ENCODE peak calls at places on chromosomes 16 and 17, in six cellular contexts. R is CD8-positive, alpha-beta T cell; X is tibial artery; Y is heart right ventricle; T is GM23248; M is OCI-LY7. P is an unnamed sample. For H3K4me1, the result is how much of the 10 kb centered on the place peaks cover.

GRCh38 chr16:24670623-24671454 is 58.6 kb upstream of the TNRC6A start:
- DNase-seq in M (peak), X (peak), R (no peak), Y (peak), T (peak), P (no peak)

GRCh38 chr16:30398660-30399434 is 3.6 kb downstream of the ZNF48 start:
- DNase-seq in R (no peak), X (no peak), Y (no peak), M (no peak), T (no peak), P (no peak)

GRCh38 chr16:87369117-87369775 is 14.3 kb downstream of the FBXO31 start:
- DNase-seq in T (no peak), M (no peak), R (no peak), Y (no peak), X (no peak), P (peak)

GRCh38 chr16:3349175-3349574 is 6.5 kb upstream of the OR2C1 start:
- DNase-seq in Y (no peak), X (no peak), R (no peak), M (no peak), T (no peak), P (no peak)

GRCh38 chr17:15157051-15157450 is 108.1 kb downstream of the PMP22 start:
- DNase-seq in Y (no peak), R (no peak), X (no peak), M (no peak), T (peak), P (no peak)

GRCh38 chr17:76132574-76133338 is 8.3 kb downstream of the FOXJ1 start:
- DNase-seq in R (no peak), M (no peak), T (no peak), Y (no peak), X (no peak), P (no peak)

GRCh38 chr17:81927145-81927652 is 336 bp downstream of the MAFG start:
- DNase-seq in M (peak), Y (no peak), R (no peak), T (no peak), X (no peak), P (peak)

GRCh38 chr16:19595043-19595767 is 39.7 kb downstream of the VPS35L start:
- DNase-seq in T (peak), X (no peak), Y (peak), M (no peak), R (no peak), P (no peak)

GRCh38 chr16:14324581-14324980 is 253.5 kb downstream of the MRTFB start:
- DNase-seq in T (peak), M (no peak), R (no peak), Y (no peak), X (no peak), P (no peak)

GRCh38 chr16:30561212-30561816 is 3.1 kb upstream of the ZNF764 start:
- DNase-seq in Y (peak), T (no peak), X (no peak), M (no peak), R (no peak), P (peak)

GRCh38 chr16:2329532-2329931 is 11.0 kb downstream of the ABCA3 start:
- DNase-seq in M (no peak), X (peak), T (no peak), Y (no peak), R (no peak), P (no peak)

GRCh38 chr16:21060027-21060510 is 90.6 kb downstream of the DNAH3 start:
- DNase-seq in R (no peak), Y (no peak), M (no peak), T (no peak), X (no peak), P (no peak)

GRCh38 chr17:42135664-42136653 is 13.4 kb downstream of the HSPB9 start:
- DNase-seq in X (peak), T (peak), Y (peak), R (no peak), M (peak), P (no peak)

GRCh38 chr16:50267651-50268050 is 1.3 kb downstream of the ADCY7 start:
- DNase-seq in T (no peak), Y (no peak), M (peak), R (peak), X (peak), P (peak)

GRCh38 chr17:34306466-34306865 is 12.8 kb upstream of the CCL8 start:
- DNase-seq in R (no peak), T (peak), X (no peak), Y (peak), M (no peak), P (no peak)

GRCh38 chr16:1337486-1337885 is 4.0 kb downstream of the BAIAP3 start:
- DNase-seq in R (no peak), Y (no peak), X (no peak), T (no peak), M (no peak), P (no peak)

GRCh38 chr16:2210386-2211365 is at the start of gene BRICD5:
- DNase-seq in R (no peak), T (no peak), M (no peak), Y (no peak), X (no peak), P (no peak)

GRCh38 chr16:24668481-24669001 is 60.9 kb upstream of the TNRC6A start:
- DNase-seq in Y (peak), M (no peak), T (peak), X (peak), R (no peak), P (no peak)

DNA sequence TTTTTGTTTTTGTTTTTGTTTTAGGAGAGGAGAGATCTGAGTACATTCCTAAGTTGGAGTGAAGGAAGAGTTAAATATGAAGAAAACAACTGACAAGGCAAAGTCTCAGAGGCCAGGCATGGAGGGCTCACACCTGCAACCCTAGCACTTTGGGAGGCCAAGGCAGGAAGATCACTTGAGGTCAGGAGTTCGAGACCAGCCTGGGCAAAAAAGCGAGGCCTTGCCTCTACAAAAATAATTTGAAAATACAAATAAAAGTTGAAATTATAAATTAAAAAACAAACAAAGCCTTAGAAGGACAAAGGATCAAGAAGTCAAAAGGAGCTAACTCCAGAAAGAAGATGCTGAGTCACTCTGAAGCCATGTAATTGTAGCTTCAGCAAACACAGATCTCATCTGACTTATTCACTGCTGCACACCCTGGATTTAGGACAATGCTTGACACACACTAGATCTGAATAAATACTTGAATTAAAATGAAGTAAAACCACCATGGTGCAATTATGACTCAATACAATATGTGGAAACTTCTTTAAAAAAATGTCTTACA is 9.1 kb downstream of the CEP20 start:
- DNase-seq in R (no peak), T (peak), M (no peak), Y (no peak), X (no peak), P (no peak)
- H3K27ac ChIP-seq in R (no peak), T (peak), M (no peak), Y (no peak), X (peak), P (peak)

DNA sequence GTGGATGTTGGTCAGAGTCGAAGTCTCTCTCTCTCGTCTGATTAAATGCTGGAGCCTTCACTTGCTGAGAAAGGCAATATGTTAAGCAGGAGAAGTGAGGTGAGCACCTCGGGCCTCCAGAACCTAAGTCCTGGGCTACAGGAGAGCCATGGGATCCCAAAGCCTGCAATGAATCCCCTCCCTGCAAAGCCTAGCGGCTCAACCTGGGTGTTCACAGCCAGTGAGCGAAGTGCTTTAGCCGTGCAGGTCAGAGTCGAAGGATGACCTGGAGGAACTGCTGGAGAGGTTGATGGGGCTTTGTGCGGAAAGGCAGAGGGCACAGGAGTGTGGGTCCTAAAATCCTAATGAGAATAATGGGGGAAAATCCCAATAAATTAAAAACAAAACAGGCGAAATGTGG is 267.8 kb downstream of the ENGASE start:
- DNase-seq in R (no peak), M (no peak), T (no peak), X (no peak), Y (no peak), P (no peak)
- H3K4me1 ChIP-seq in R (under half), M (half or more), T (under half), X (under half), Y (under half), P (under half)

GRCh38 chr17:12664252-12664651 is 1.4 kb upstream of the MYOCD start:
- DNase-seq in Y (no peak), M (no peak), X (no peak), R (no peak), T (no peak), P (no peak)
- H3K4me3 ChIP-seq in Y (peak), M (no peak), X (peak), R (no peak), T (no peak), P (no peak)

DNA sequence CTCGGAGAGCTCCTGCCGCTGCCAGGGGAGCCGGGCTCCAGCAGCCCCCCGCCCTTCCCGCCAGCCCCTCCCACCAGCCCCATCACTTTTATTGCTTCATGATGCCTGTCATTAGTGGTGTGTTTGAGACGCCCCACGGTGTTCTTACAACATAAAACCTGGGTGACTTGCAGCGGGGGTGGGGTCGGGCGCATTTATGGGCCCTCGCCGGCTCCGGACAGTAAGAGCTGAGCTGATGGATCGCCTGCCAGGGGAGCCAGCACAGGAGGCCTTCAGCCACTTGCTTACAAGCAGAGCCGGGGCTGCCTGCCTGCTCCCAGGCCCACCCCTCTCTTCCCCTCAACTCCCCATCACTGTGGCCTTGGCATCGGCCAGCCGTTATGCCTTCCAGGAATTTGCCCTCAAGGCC is 82.9 kb upstream of the CBX4 start:
- DNase-seq in R (peak), M (no peak), X (no peak), T (peak), Y (no peak), P (no peak)
- H3K27ac ChIP-seq in R (no peak), M (no peak), X (no peak), T (no peak), Y (no peak), P (no peak)

GRCh38 chr17:3038941-3039340 is 24.5 kb downstream of the OR1D5 start:
- DNase-seq in M (no peak), T (no peak), X (no peak), Y (no peak), R (no peak), P (no peak)
- H3K4me1 ChIP-seq in M (under half), T (under half), X (under half), Y (under half), R (under half), P (under half)

DNA sequence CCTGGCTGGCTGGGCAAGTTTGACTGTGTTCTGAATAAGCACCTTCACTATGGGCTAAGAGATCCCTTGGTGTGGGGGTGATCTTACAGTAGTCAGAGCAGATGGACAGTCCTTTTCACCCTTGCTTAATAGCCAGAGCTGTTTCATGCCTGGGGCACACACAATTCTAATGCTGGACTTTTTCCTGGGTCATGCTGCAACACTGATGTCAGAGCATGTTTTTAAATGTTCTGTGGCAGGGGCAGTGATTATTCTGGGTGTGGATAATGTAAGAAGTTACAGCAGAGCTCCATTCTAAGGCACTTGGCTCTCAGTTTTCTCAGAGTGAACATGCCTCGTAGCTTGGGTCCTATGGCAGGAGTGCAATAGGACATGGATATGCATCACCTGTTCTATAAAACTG is 4.0 kb upstream of the CD68 start:
- DNase-seq in X (no peak), M (no peak), Y (no peak), T (peak), R (no peak), P (no peak)
- H3K4me3 ChIP-seq in X (peak), M (peak), Y (no peak), T (peak), R (no peak), P (no peak)

GRCh38 chr17:40486513-40487370 is 14.7 kb downstream of the TNS4 start:
- DNase-seq in Y (no peak), M (no peak), T (peak), X (no peak), R (no peak), P (no peak)
- H3K27ac ChIP-seq in Y (no peak), M (no peak), T (peak), X (no peak), R (no peak), P (no peak)

GRCh38 chr16:57623251-57624043 is 5.0 kb upstream of the ADGRG1 start:
- DNase-seq in R (no peak), T (peak), X (no peak), Y (no peak), M (no peak), P (no peak)

GRCh38 chr16:57624044-57624688 is 4.3 kb upstream of the ADGRG1 start:
- DNase-seq in X (no peak), R (peak), T (peak), Y (no peak), M (no peak), P (no peak)

GRCh38 chr16:57626420-57627170 is 1.8 kb upstream of the ADGRG1 start:
- DNase-seq in T (no peak), X (no peak), Y (no peak), M (no peak), R (peak), P (no peak)

GRCh38 chr16:57622361-57623250 is 5.8 kb upstream of the ADGRG1 start:
- DNase-seq in R (no peak), Y (no peak), T (no peak), X (peak), M (no peak), P (no peak)

DNA sequence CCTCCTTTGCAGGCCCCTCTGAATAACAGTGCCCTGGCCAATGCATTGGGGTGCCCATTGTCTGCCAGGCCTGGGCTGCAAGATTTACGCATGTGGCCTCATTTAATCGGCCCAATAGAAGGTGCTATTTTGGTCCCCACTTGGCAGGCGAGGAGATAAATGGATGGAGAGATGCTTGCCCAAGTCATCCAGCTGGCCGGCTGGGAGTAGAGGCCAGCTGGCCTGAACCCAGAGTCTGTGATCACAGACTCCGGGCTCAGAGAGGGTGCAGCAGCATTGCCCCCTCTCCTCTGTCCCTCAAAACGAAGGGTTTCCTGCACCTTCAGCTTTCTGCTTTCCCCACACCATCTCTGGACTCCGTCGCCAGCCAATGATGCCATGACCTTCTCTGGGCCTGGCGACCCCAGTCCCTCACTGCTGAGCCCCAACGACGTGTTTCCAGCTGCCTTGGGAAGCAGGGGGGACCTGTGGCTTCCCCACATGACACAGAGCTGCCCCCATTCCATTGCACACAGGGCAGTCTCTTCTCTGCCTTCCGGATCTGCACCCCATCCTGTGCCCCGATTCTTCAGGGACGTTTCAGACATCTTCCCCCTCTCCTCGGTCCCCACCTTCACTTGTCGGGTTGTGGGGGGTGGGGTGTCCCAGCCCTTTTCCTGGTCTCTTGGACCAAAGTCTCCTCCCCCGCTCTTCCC is 3.5 kb upstream of the ADGRG1 start:
- DNase-seq in M (no peak), R (peak), Y (no peak), X (no peak), T (no peak), P (no peak)
- H3K4me1 ChIP-seq in M (under half), R (under half), Y (under half), X (under half), T (under half), P (under half)

GRCh38 chr17:5282639-5283217 is 644 bp downstream of the RABEP1 start:
- DNase-seq in M (peak), T (peak), R (peak), Y (peak), X (peak), P (peak)

GRCh38 chr17:5283531-5284315 is 1.6 kb downstream of the RABEP1 start:
- DNase-seq in X (no peak), R (no peak), M (peak), Y (no peak), T (peak), P (no peak)

GRCh38 chr17:5286846-5287245 is 4.8 kb downstream of the RABEP1 start:
- DNase-seq in Y (no peak), X (no peak), T (no peak), M (no peak), R (no peak), P (no peak)

GRCh38 chr17:5281814-5282638 is at the start of gene RABEP1:
- DNase-seq in T (peak), M (peak), R (peak), X (peak), Y (peak), P (peak)
- H3K4me3 ChIP-seq in T (peak), M (peak), R (peak), X (peak), Y (peak), P (peak)

DNA sequence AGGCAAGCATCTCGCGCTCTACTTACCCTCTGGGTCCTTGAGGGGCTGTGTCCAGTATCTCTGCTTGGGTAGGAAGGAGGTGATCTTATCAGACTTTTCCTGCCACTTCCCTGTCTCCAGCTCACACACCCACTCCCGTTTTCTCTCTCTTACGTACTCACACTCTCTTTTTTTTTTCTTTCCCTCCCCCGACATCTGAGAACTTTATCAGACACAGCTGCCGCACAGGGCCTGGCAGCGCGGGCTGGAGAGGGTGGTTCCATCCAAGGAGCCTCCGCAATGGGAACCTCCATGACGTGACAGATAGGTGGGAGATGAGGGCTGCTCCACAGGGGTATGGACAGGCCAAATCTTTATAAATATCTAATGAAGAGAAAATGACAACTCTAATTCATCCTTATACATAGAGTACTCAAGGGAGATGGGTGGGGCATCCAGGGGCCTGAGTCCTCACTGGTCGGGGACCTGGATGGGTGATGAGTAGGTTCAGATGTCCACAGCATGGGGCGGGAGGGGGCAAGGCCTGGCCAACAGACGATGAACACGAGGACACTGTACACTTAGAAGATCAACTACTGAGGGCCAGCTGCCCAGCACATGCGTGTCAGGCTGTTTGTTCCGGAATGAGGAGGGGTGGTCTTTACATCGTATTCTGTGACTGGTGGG is 23.3 kb downstream of the MINK1 start:
- DNase-seq in R (no peak), T (no peak), M (no peak), Y (no peak), X (no peak), P (no peak)
- H3K27ac ChIP-seq in R (no peak), T (no peak), M (no peak), Y (peak), X (no peak), P (no peak)